ENCODE peak calls at places on chromosomes 1 and 21, in seven cellular contexts. T is CD4-positive, CD25-positive, alpha-beta regulatory T cell; R is HFF-Myc; P is fibroblast of mammary gland; F is epithelial cell of esophagus; L is transverse colon; I is PC-9. J is an unnamed sample.

GRCh38 chr1:152109231-152109997 is 5.8 kb downstream of the TCHH start:
- DNase-seq in T (no peak), R (no peak), P (no peak), F (peak; percentile 36), L (no peak), I (peak; percentile 4), J (no peak)

GRCh38 chr1:47912756-47913155 is 84.4 kb downstream of the TRABD2B start:
- DNase-seq in T (no peak), R (no peak), P (no peak), F (no peak), L (no peak), I (no peak), J (no peak)

GRCh38 chr1:74162333-74162732 is 35.6 kb downstream of the LRRIQ3 start:
- DNase-seq in T (no peak), R (no peak), P (peak; percentile 5), F (peak; percentile 34), L (no peak), I (no peak), J (no peak)

GRCh38 chr1:3248416-3249141 is 179.6 kb downstream of the PRDM16 start:
- DNase-seq in T (no peak), R (no peak), P (no peak), F (no peak), L (no peak), I (no peak), J (no peak)

GRCh38 chr1:20672265-20672632 is 11.1 kb upstream of the DDOST start:
- DNase-seq in T (no peak), R (no peak), P (no peak), F (no peak), L (no peak), I (no peak), J (no peak)

GRCh38 chr1:14261395-14261794 is 337.1 kb upstream of the KAZN start:
- DNase-seq in T (no peak), R (no peak), P (no peak), F (no peak), L (no peak), I (no peak), J (no peak)

GRCh38 chr1:37363535-37363934 is 110.8 kb upstream of the ZC3H12A start:
- DNase-seq in T (no peak), R (no peak), P (no peak), F (no peak), L (no peak), I (no peak), J (no peak)

GRCh38 chr1:150997126-150997872 is 9.4 kb downstream of the MINDY1 start:
- DNase-seq in T (no peak), R (no peak), P (no peak), F (no peak), L (no peak), I (no peak), J (no peak)

GRCh38 chr1:79069828-79070227 is 63.3 kb upstream of the ADGRL4 start:
- DNase-seq in T (no peak), R (no peak), P (no peak), F (no peak), L (no peak), I (no peak), J (no peak)

GRCh38 chr1:27001570-27002360 is 8.3 kb downstream of the TRNP1 start:
- DNase-seq in T (no peak), R (no peak), P (peak; percentile 78), F (peak; percentile 65), L (no peak), I (no peak), J (no peak)

GRCh38 chr1:12067900-12068821 is 5.1 kb downstream of the TNFRSF8 start:
- DNase-seq in T (no peak), R (peak; percentile 43), P (peak; percentile 73), F (peak; percentile 54), L (no peak), I (no peak), J (peak; percentile 30)

GRCh38 chr1:68814067-68814466 is 317.2 kb upstream of the DEPDC1 start:
- DNase-seq in T (no peak), R (no peak), P (no peak), F (peak; percentile 22), L (no peak), I (no peak), J (no peak)

GRCh38 chr1:96971849-96972602 is 250.4 kb downstream of the PTBP2 start:
- DNase-seq in T (no peak), R (no peak), P (no peak), F (no peak), L (no peak), I (no peak), J (no peak)

GRCh38 chr1:197908695-197909336 is 6.4 kb downstream of the C1orf53 start:
- DNase-seq in T (no peak), R (no peak), P (no peak), F (no peak), L (no peak), I (no peak), J (no peak)

GRCh38 chr1:34763142-34763781 is 3.7 kb downstream of the GJB4 start:
- DNase-seq in T (no peak), R (no peak), P (peak; percentile 9), F (peak; percentile 95), L (no peak), I (peak; percentile 71), J (no peak)

GRCh38 chr1:216793303-216793702 is 70.1 kb upstream of the ESRRG start:
- DNase-seq in T (no peak), R (no peak), P (no peak), F (peak; percentile 11), L (no peak), I (no peak), J (no peak)

GRCh38 chr1:212284744-212285684 is at the start of gene PPP2R5A:
- DNase-seq in T (peak; percentile 98), R (peak; percentile 93), P (peak; percentile 98), F (peak; percentile 100), L (peak; percentile 99), I (peak; percentile 99), J (peak; percentile 96)

GRCh38 chr1:94864821-94865220 is 44.7 kb downstream of the SLC44A3 start:
- DNase-seq in T (no peak), R (no peak), P (peak; percentile 40), F (no peak), L (no peak), I (no peak), J (no peak)

GRCh38 chr21:25701529-25701928 is 33.2 kb downstream of the ATP5PF start:
- DNase-seq in T (no peak), R (no peak), P (no peak), F (no peak), L (no peak), I (no peak), J (no peak)

GRCh38 chr1:95984975-95985374 is 736.6 kb upstream of the PTBP2 start:
- DNase-seq in T (no peak), R (no peak), P (no peak), F (no peak), L (no peak), I (no peak), J (no peak)

GRCh38 chr1:203826175-203826574 is 30.8 kb downstream of the ZBED6 start:
- DNase-seq in T (no peak), R (no peak), P (no peak), F (no peak), L (no peak), I (no peak), J (no peak)

GRCh38 chr1:88684482-88685238 is 587 bp downstream of the PKN2 start:
- DNase-seq in T (peak; percentile 51), R (peak; percentile 36), P (peak; percentile 47), F (peak; percentile 64), L (peak; percentile 63), I (peak; percentile 79), J (no peak)

GRCh38 chr1:31705080-31705866 is 1.5 kb upstream of the COL16A1 start:
- DNase-seq in T (no peak), R (no peak), P (peak; percentile 72), F (peak; percentile 58), L (peak; percentile 64), I (no peak), J (no peak)

GRCh38 chr1:117658676-117659075 is 52.8 kb downstream of the TENT5C start:
- DNase-seq in T (peak; percentile 70), R (no peak), P (no peak), F (no peak), L (peak; percentile 79), I (no peak), J (no peak)

GRCh38 chr1:197696372-197696771 is 78.9 kb downstream of the DENND1B start:
- DNase-seq in T (no peak), R (no peak), P (peak; percentile 11), F (peak; percentile 51), L (no peak), I (no peak), J (no peak)

GRCh38 chr1:156338180-156338973 is at the start of the genes CCT3 and TSACC:
- DNase-seq in T (peak; percentile 98), R (peak; percentile 100), P (peak; percentile 100), F (peak; percentile 100), L (peak; percentile 99), I (peak; percentile 99), J (peak; percentile 99)

GRCh38 chr1:156337052-156337887 is 822 bp downstream of the CCT3 start:
- DNase-seq in T (no peak), R (no peak), P (peak; percentile 11), F (no peak), L (no peak), I (no peak), J (no peak)

GRCh38 chr1:156342556-156342955 is 4.2 kb downstream of the TSACC start:
- DNase-seq in T (no peak), R (peak; percentile 22), P (peak; percentile 30), F (no peak), L (no peak), I (no peak), J (peak; percentile 9)

GRCh38 chr1:156336242-156336641 is 1.9 kb downstream of the CCT3 start:
- DNase-seq in T (no peak), R (no peak), P (no peak), F (peak; percentile 28), L (no peak), I (no peak), J (no peak)

GRCh38 chr1:156337888-156338179 is 258 bp downstream of the CCT3 start:
- DNase-seq in T (no peak), R (no peak), P (no peak), F (no peak), L (no peak), I (no peak), J (no peak)
- H3K4me3 ChIP-seq in T (peak overlapping the region; percentile 94), R (peak overlapping the region; percentile 86), P (peak overlapping the region; percentile 97), F (peak overlapping the region; percentile 91), L (peak overlapping the region; percentile 99), I (peak overlapping the region; percentile 100), J (peak overlapping the region; percentile 91)

GRCh38 chr21:44704636-44705001 is 6.8 kb downstream of the TSPEAR start:
- DNase-seq in T (no peak), R (no peak), P (no peak), F (no peak), L (no peak), I (no peak), J (no peak)
- H3K4me3 ChIP-seq in T (no peak overlapping the region), R (no peak overlapping the region), P (no peak overlapping the region), F (no peak overlapping the region), L (no peak overlapping the region), I (no peak overlapping the region), J (no peak overlapping the region)

GRCh38 chr1:41662656-41663437 is 178.4 kb upstream of the EDN2 start:
- DNase-seq in T (peak; percentile 44), R (no peak), P (peak; percentile 90), F (peak; percentile 41), L (peak; percentile 24), I (peak; percentile 49), J (peak; percentile 37)
- H3K4me3 ChIP-seq in T (no peak overlapping the region), R (peak overlapping the region; percentile 40), P (peak overlapping the region; percentile 27), F (no peak overlapping the region), L (peak overlapping the region; percentile 65), I (peak overlapping the region; percentile 59), J (peak overlapping the region; percentile 46)

DNA sequence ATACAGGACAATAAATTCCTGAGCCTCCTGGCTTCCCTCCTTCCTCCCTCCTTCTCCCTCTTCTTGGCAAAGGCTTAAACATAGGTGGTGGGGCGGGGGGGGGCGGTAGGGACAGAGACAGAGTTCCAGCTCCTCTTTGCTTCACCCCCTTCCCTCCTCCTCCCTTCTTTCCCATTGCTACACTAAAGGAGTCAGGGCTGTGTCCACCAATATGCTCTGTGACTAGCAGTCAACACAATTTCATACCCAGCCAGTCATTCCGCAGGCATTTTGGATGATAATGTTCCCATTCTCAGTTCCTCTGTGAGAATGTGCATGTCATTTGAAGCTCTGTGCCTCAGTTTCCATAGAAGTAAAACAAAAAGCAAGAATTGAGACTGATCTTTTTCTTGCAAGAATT is 1.7 kb downstream of the LMOD1 start:
- DNase-seq in T (no peak), R (no peak), P (no peak), F (no peak), L (no peak), I (no peak), J (no peak)
- H3K4me3 ChIP-seq in T (no peak overlapping the region), R (no peak overlapping the region), P (peak overlapping the region; percentile 58), F (no peak overlapping the region), L (peak overlapping the region; percentile 57), I (no peak overlapping the region), J (peak overlapping the region; percentile 49)

J was measured in BJ.